ENCODE peak calls at places on chromosomes 11 and 22, in seven cellular contexts. A is CD4-positive, alpha-beta T cell; J is activated naive CD8-positive, alpha-beta T cell treated with anti-CD3 and anti-CD28 coated beads, Interleukin-2, amount 50 U/mL, for 24 hours; C is activated CD8-positive, alpha-beta memory T cell treated with anti-CD3 and anti-CD28 coated beads, Interleukin-2, amount 10 ng/mL, durations not matched to agents 7 days and 5 days; R is activated T-cell treated with anti-CD3 and anti-CD28 coated beads, Interleukin-2, amount 50 U/mL, for 72 hours; V is CD4-positive, CD25-positive, alpha-beta regulatory T cell; M is gastroesophageal sphincter. O is an unnamed sample.

GRCh38 chr22:45686004-45686403 is 14.4 kb downstream of the ATXN10 start:
- ATAC-seq in A (no peak), J (no peak), C (no peak), R (no peak), V (no peak), M (no peak), O (no peak)

GRCh38 chr11:125990244-125990643 is 44.4 kb downstream of the VSIG10L2 start:
- ATAC-seq in A (no peak), J (no peak), C (no peak), R (peak; percentile 51), V (no peak), M (peak; percentile 48), O (peak; percentile 72)

GRCh38 chr22:40939202-40939601 is 12.0 kb upstream of the RBX1 start:
- ATAC-seq in A (no peak), J (no peak), C (no peak), R (peak; percentile 34), V (no peak), M (no peak), O (peak; percentile 94)

GRCh38 chr11:65868076-65868667 is 4.4 kb downstream of the EFEMP2 start:
- ATAC-seq in A (peak; percentile 87), J (no peak), C (peak; percentile 16), R (no peak), V (no peak), M (no peak), O (no peak)

GRCh38 chr22:23305922-23306374 is 125.6 kb downstream of the BCR start:
- ATAC-seq in A (no peak), J (no peak), C (no peak), R (no peak), V (no peak), M (peak; percentile 89), O (no peak)

GRCh38 chr22:47172771-47173534 is 410.5 kb downstream of the TBC1D22A start:
- ATAC-seq in A (no peak), J (no peak), C (no peak), R (no peak), V (no peak), M (no peak), O (no peak)

GRCh38 chr11:118002541-118003019 is 16.4 kb downstream of the IL10RA start:
- ATAC-seq in A (peak; percentile 6), J (peak; percentile 77), C (peak; percentile 53), R (peak; percentile 73), V (peak; percentile 14), M (peak; percentile 82), O (peak; percentile 70)

GRCh38 chr22:26656896-26657851 is at the start of gene MIAT:
- ATAC-seq in A (peak; percentile 80), J (peak; percentile 64), C (peak; percentile 90), R (peak; percentile 87), V (peak; percentile 78), M (no peak), O (peak; percentile 83)

GRCh38 chr11:134904103-134904502 is 492.1 kb upstream of the B3GAT1 start:
- ATAC-seq in A (no peak), J (no peak), C (no peak), R (no peak), V (no peak), M (no peak), O (no peak)

O was measured in activated T-helper 17 cell treated with anti-CD3 and anti-CD28 coated beads, Interleukin-2, amount 50 U/mL, for 72 hours.